ENCODE peak calls at places on chromosomes 5 and 9, in seven cellular contexts. One of them, this sample, is unnamed.

GRCh38 chr5:143979044-143979690 is 167.2 kb downstream of the HMHB1 start:
- DNase-seq in psoas muscle: no peak
- DNase-seq in transverse colon: no peak
- DNase-seq in hepatocyte: no peak
- DNase-seq in right lobe of liver: no peak
- DNase-seq in spleen: no peak
- DNase-seq in suprapubic skin: no peak
- DNase-seq in this sample: no peak

GRCh38 chr9:96661711-96662110 is 6.6 kb upstream of the PRXL2C start:
- DNase-seq in hepatocyte: no peak
- DNase-seq in suprapubic skin: no peak
- DNase-seq in psoas muscle: no peak
- DNase-seq in right lobe of liver: no peak
- DNase-seq in spleen: no peak
- DNase-seq in transverse colon: no peak
- DNase-seq in this sample: no peak

GRCh38 chr5:181166812-181167733 is 19.7 kb downstream of the OR2V2 start:
- DNase-seq in hepatocyte: no peak
- DNase-seq in psoas muscle: no peak
- DNase-seq in suprapubic skin: no peak
- DNase-seq in transverse colon: no peak
- DNase-seq in spleen: no peak
- DNase-seq in right lobe of liver: no peak
- DNase-seq in this sample: no peak

GRCh38 chr5:53173083-53173482 is 63.5 kb upstream of the MOCS2 start:
- DNase-seq in suprapubic skin: no peak
- DNase-seq in spleen: no peak
- DNase-seq in hepatocyte: peak
- DNase-seq in right lobe of liver: no peak
- DNase-seq in psoas muscle: no peak
- DNase-seq in transverse colon: peak
- DNase-seq in this sample: no peak

GRCh38 chr9:133378408-133378962 is 2.3 kb downstream of the STKLD1 start:
- DNase-seq in right lobe of liver: no peak
- DNase-seq in psoas muscle: no peak
- DNase-seq in transverse colon: no peak
- DNase-seq in suprapubic skin: no peak
- DNase-seq in spleen: no peak
- DNase-seq in hepatocyte: no peak
- DNase-seq in this sample: no peak

GRCh38 chr9:20427359-20427758 is 194.9 kb downstream of the MLLT3 start:
- DNase-seq in right lobe of liver: no peak
- DNase-seq in suprapubic skin: no peak
- DNase-seq in spleen: no peak
- DNase-seq in hepatocyte: no peak
- DNase-seq in psoas muscle: no peak
- DNase-seq in transverse colon: no peak
- DNase-seq in this sample: no peak

GRCh38 chr9:130924448-130924788 is 14.6 kb downstream of the FIBCD1 start:
- DNase-seq in psoas muscle: no peak
- DNase-seq in right lobe of liver: no peak
- DNase-seq in spleen: no peak
- DNase-seq in suprapubic skin: no peak
- DNase-seq in transverse colon: no peak
- DNase-seq in hepatocyte: no peak
- DNase-seq in this sample: no peak

GRCh38 chr9:37806271-37806670 is 5.7 kb downstream of the DCAF10 start:
- DNase-seq in hepatocyte: no peak
- DNase-seq in transverse colon: no peak
- DNase-seq in suprapubic skin: no peak
- DNase-seq in psoas muscle: no peak
- DNase-seq in spleen: no peak
- DNase-seq in right lobe of liver: no peak
- DNase-seq in this sample: no peak

GRCh38 chr5:38168029-38168428 is 90.3 kb upstream of the EGFLAM start:
- DNase-seq in suprapubic skin: no peak
- DNase-seq in hepatocyte: no peak
- DNase-seq in right lobe of liver: no peak
- DNase-seq in transverse colon: no peak
- DNase-seq in spleen: no peak
- DNase-seq in psoas muscle: no peak
- DNase-seq in this sample: no peak

GRCh38 chr5:1067141-1068121 is 44.4 kb downstream of the SLC12A7 start:
- DNase-seq in psoas muscle: peak
- DNase-seq in spleen: no peak
- DNase-seq in right lobe of liver: peak
- DNase-seq in transverse colon: no peak
- DNase-seq in suprapubic skin: no peak
- DNase-seq in hepatocyte: no peak
- DNase-seq in this sample: no peak

GRCh38 chr9:92147030-92147853 is 32.0 kb upstream of the SPTLC1 start:
- DNase-seq in suprapubic skin: no peak
- DNase-seq in psoas muscle: no peak
- DNase-seq in transverse colon: peak
- DNase-seq in hepatocyte: peak
- DNase-seq in right lobe of liver: no peak
- DNase-seq in spleen: no peak
- DNase-seq in this sample: peak

GRCh38 chr9:75090579-75090978 is 2.3 kb downstream of the OSTF1 start:
- DNase-seq in suprapubic skin: no peak
- DNase-seq in hepatocyte: no peak
- DNase-seq in spleen: no peak
- DNase-seq in right lobe of liver: no peak
- DNase-seq in psoas muscle: no peak
- DNase-seq in transverse colon: no peak
- DNase-seq in this sample: no peak

GRCh38 chr9:75087279-75087823 is 604 bp downstream of the NMRK1 start:
- DNase-seq in suprapubic skin: no peak
- DNase-seq in spleen: no peak
- DNase-seq in hepatocyte: peak
- DNase-seq in right lobe of liver: no peak
- DNase-seq in psoas muscle: no peak
- DNase-seq in transverse colon: peak
- DNase-seq in this sample: no peak

GRCh38 chr9:75088646-75089368 is 493 bp downstream of the OSTF1 start:
- DNase-seq in psoas muscle: peak
- DNase-seq in transverse colon: peak
- DNase-seq in hepatocyte: peak
- DNase-seq in right lobe of liver: peak
- DNase-seq in suprapubic skin: peak
- DNase-seq in spleen: peak
- DNase-seq in this sample: peak

GRCh38 chr9:75087824-75088645 is at the start of the genes NMRK1 and OSTF1:
- DNase-seq in psoas muscle: peak
- DNase-seq in spleen: peak
- DNase-seq in suprapubic skin: peak
- DNase-seq in right lobe of liver: peak
- DNase-seq in hepatocyte: peak
- DNase-seq in transverse colon: peak
- DNase-seq in this sample: peak

DNA sequence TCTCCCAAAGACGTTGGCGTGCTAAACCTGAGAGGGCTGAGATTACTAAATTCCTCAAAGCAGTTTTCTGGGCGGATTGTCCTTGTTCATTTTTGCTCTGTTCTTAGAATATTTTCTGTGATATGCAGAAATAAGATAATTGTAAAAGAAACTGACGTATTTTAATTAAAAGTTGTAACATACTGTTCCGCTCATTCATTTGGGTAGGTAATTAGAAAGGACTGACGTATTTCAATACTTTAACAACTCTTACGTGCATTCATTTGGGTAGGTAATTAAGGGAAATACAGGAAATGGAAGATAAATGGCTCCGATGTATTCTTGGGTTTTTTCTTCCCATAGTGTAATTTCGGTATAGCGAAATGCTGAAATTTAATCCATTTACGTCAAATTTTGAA is 1.1 kb downstream of the OSTF1 start:
- DNase-seq in suprapubic skin: no peak
- DNase-seq in spleen: no peak
- DNase-seq in psoas muscle: no peak
- DNase-seq in hepatocyte: no peak
- DNase-seq in right lobe of liver: no peak
- DNase-seq in transverse colon: no peak
- DNase-seq in this sample: no peak
- TF ChIP-seq CTCF in suprapubic skin: no peak
- TF ChIP-seq CTCF in spleen: no peak
- TF ChIP-seq CTCF in psoas muscle: no peak
- TF ChIP-seq CTCF in hepatocyte: no peak
- TF ChIP-seq CTCF in right lobe of liver: no peak
- TF ChIP-seq CTCF in transverse colon: no peak
- TF ChIP-seq CTCF in this sample: no peak

GRCh38 chr9:76905984-76906861 is at the start of gene PRUNE2:
- DNase-seq in suprapubic skin: no peak
- DNase-seq in spleen: no peak
- DNase-seq in psoas muscle: peak
- DNase-seq in hepatocyte: peak
- DNase-seq in right lobe of liver: peak
- DNase-seq in transverse colon: peak
- DNase-seq in this sample: peak

GRCh38 chr9:76904661-76905457 is 1.1 kb downstream of the PRUNE2 start:
- DNase-seq in hepatocyte: no peak
- DNase-seq in transverse colon: peak
- DNase-seq in spleen: no peak
- DNase-seq in suprapubic skin: no peak
- DNase-seq in psoas muscle: no peak
- DNase-seq in right lobe of liver: no peak
- DNase-seq in this sample: no peak

GRCh38 chr9:76901801-76902200 is 4.1 kb downstream of the PRUNE2 start:
- DNase-seq in right lobe of liver: no peak
- DNase-seq in spleen: no peak
- DNase-seq in hepatocyte: no peak
- DNase-seq in transverse colon: no peak
- DNase-seq in suprapubic skin: no peak
- DNase-seq in psoas muscle: peak
- DNase-seq in this sample: no peak

GRCh38 chr9:76902395-76902794 is 3.5 kb downstream of the PRUNE2 start:
- DNase-seq in right lobe of liver: no peak
- DNase-seq in spleen: no peak
- DNase-seq in suprapubic skin: no peak
- DNase-seq in transverse colon: no peak
- DNase-seq in psoas muscle: no peak
- DNase-seq in hepatocyte: no peak
- DNase-seq in this sample: no peak

DNA sequence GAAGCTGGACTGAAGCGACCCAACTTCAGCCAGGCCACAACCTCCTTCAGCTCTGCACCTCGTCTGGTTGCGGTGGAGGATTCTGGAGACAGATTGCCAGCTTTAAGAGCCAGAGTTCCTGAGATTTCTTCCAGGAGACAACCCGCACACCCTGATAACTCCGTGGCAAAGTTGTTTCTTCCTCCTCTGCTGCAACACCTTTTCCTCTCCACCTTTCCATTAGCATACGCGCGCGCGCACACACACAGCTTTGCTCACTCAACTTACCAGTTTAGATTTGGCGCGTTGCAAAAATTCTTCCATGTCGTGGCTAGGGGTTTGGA is 292 bp downstream of the PRUNE2 start:
- DNase-seq in suprapubic skin: no peak
- DNase-seq in hepatocyte: no peak
- DNase-seq in spleen: no peak
- DNase-seq in right lobe of liver: no peak
- DNase-seq in psoas muscle: no peak
- DNase-seq in transverse colon: no peak
- DNase-seq in this sample: no peak
- H3K27ac ChIP-seq in suprapubic skin: no peak
- H3K27ac ChIP-seq in hepatocyte: no peak
- H3K27ac ChIP-seq in spleen: peak
- H3K27ac ChIP-seq in right lobe of liver: no peak
- H3K27ac ChIP-seq in psoas muscle: no peak
- H3K27ac ChIP-seq in transverse colon: peak
- H3K27ac ChIP-seq in this sample: no peak

GRCh38 chr5:146088098-146088497 is 17.3 kb downstream of the PLAC8L1 start:
- DNase-seq in spleen: no peak
- DNase-seq in hepatocyte: no peak
- DNase-seq in suprapubic skin: no peak
- DNase-seq in psoas muscle: no peak
- DNase-seq in right lobe of liver: no peak
- DNase-seq in transverse colon: no peak
- DNase-seq in this sample: no peak
- TF ChIP-seq CTCF in spleen: no peak
- TF ChIP-seq CTCF in hepatocyte: no peak
- TF ChIP-seq CTCF in suprapubic skin: no peak
- TF ChIP-seq CTCF in psoas muscle: no peak
- TF ChIP-seq CTCF in right lobe of liver: no peak
- TF ChIP-seq CTCF in transverse colon: no peak
- TF ChIP-seq CTCF in this sample: no peak

GRCh38 chr5:135422419-135422818 is 23.4 kb upstream of the MACROH2A1 start:
- DNase-seq in right lobe of liver: no peak
- DNase-seq in suprapubic skin: no peak
- DNase-seq in psoas muscle: no peak
- DNase-seq in hepatocyte: no peak
- DNase-seq in transverse colon: no peak
- DNase-seq in spleen: no peak
- DNase-seq in this sample: no peak

GRCh38 chr5:135426102-135427082 is 20.8 kb downstream of the DCANP1 start:
- DNase-seq in spleen: no peak
- DNase-seq in suprapubic skin: no peak
- DNase-seq in transverse colon: no peak
- DNase-seq in psoas muscle: no peak
- DNase-seq in hepatocyte: peak
- DNase-seq in right lobe of liver: no peak
- DNase-seq in this sample: no peak

GRCh38 chr5:135425641-135426040 is 21.5 kb downstream of the DCANP1 start:
- DNase-seq in spleen: no peak
- DNase-seq in suprapubic skin: no peak
- DNase-seq in hepatocyte: no peak
- DNase-seq in right lobe of liver: no peak
- DNase-seq in transverse colon: no peak
- DNase-seq in psoas muscle: no peak
- DNase-seq in this sample: no peak

GRCh38 chr5:135428586-135428985 is 18.6 kb downstream of the DCANP1 start:
- DNase-seq in transverse colon: no peak
- DNase-seq in hepatocyte: no peak
- DNase-seq in suprapubic skin: no peak
- DNase-seq in right lobe of liver: no peak
- DNase-seq in spleen: no peak
- DNase-seq in psoas muscle: no peak
- DNase-seq in this sample: no peak

DNA sequence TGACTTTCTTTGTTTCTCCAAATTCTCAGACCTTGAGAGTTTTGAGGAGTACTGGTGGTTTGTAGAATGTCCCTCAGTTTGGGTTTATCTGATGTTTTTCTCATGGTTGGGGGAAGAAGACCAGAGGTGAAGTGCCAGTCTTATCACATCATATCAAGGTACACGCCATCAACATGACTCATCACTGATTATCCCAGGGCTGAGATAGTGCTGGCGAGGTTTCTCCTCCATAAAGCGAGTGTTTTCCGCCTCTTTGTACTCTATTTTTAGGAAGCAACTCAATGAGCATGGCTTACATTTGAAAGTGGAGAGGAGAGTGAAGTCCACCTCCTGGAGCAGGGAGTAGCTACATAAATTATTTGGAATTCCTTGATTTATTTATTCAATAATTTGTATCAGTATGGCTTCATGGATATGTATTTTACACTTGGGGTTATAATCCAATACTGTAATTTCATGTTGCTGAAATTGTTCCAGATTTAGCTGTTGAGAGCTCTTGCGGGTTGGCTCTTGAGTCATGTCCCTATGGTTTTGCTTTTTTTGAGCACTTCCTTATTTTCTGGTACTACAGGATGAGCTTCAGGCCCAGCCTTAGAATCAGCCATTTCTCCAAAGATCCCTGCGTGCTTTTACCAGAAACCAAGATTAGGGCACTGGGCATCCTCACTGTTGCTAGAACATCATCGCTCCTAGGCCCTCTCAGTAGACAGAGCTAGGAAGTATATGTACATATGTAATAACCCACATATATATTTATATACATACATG is 23.8 kb downstream of the DCANP1 start:
- DNase-seq in right lobe of liver: no peak
- DNase-seq in transverse colon: no peak
- DNase-seq in psoas muscle: no peak
- DNase-seq in spleen: no peak
- DNase-seq in suprapubic skin: no peak
- DNase-seq in hepatocyte: peak
- DNase-seq in this sample: no peak
- H3K27ac ChIP-seq in right lobe of liver: no peak
- H3K27ac ChIP-seq in transverse colon: no peak
- H3K27ac ChIP-seq in psoas muscle: no peak
- H3K27ac ChIP-seq in spleen: peak
- H3K27ac ChIP-seq in suprapubic skin: no peak
- H3K27ac ChIP-seq in hepatocyte: peak
- H3K27ac ChIP-seq in this sample: no peak

This sample was measured in upper lobe of right lung.